ENCODE peak calls at places on chromosomes 2 and 18, in four cellular contexts. M is HCT116, J is GM12892, N is breast epithelium. Z is an unnamed sample.

GRCh38 chr2:96098900-96099590 is 17.3 kb downstream of the ADRA2B start:
- DNase-seq in M (no peak), N (peak), J (peak), Z (peak)

GRCh38 chr2:129462967-129463366 is 516.5 kb upstream of the RAB6C start:
- DNase-seq in M (no peak), J (no peak), N (no peak), Z (no peak)

GRCh38 chr2:239616729-239617128 is 215.9 kb upstream of the HDAC4 start:
- DNase-seq in J (no peak), M (no peak), N (no peak), Z (no peak)

GRCh38 chr18:63505566-63506335 is 29.0 kb downstream of the SERPINB5 start:
- DNase-seq in N (no peak), J (no peak), M (peak), Z (no peak)

GRCh38 chr2:39667142-39667880 is 1.6 kb downstream of the TMEM178A start:
- DNase-seq in N (no peak), J (no peak), M (no peak), Z (no peak)

GRCh38 chr2:139201516-139201915 is 421.3 kb upstream of the NXPH2 start:
- DNase-seq in M (no peak), N (no peak), J (no peak), Z (no peak)

GRCh38 chr2:150425121-150425559 is 62.3 kb downstream of the RND3 start:
- DNase-seq in M (no peak), J (no peak), N (no peak), Z (no peak)

GRCh38 chr2:101251844-101252407 is 760 bp upstream of the CNOT11 start:
- DNase-seq in M (peak), N (no peak), J (no peak), Z (no peak)

GRCh38 chr2:166337932-166338331 is 37.8 kb downstream of the SCN9A start:
- DNase-seq in M (no peak), J (no peak), N (no peak), Z (no peak)

GRCh38 chr2:123153041-123153440 is 872.0 kb upstream of the CNTNAP5 start:
- DNase-seq in J (no peak), M (no peak), N (no peak), Z (no peak)

GRCh38 chr2:44186800-44187199 is 18.1 kb downstream of the PPM1B start:
- DNase-seq in N (no peak), M (no peak), J (no peak), Z (no peak)

GRCh38 chr2:23475036-23475435 is 90.1 kb downstream of the KLHL29 start:
- DNase-seq in J (no peak), M (no peak), N (no peak), Z (no peak)

GRCh38 chr2:84880645-84881521 is at the start of gene TRABD2A:
- DNase-seq in M (no peak), J (no peak), N (no peak), Z (peak)

GRCh38 chr2:195322324-195322723 is 334.7 kb upstream of the SLC39A10 start:
- DNase-seq in M (no peak), J (no peak), N (no peak), Z (no peak)

GRCh38 chr2:230060672-230061293 is 7.9 kb downstream of the SLC16A14 start:
- DNase-seq in J (no peak), M (no peak), N (no peak), Z (no peak)

GRCh38 chr2:66439291-66440010 is 4.5 kb downstream of the MEIS1 start:
- DNase-seq in J (no peak), N (no peak), M (no peak), Z (peak)

GRCh38 chr18:55433688-55434087 is 154.3 kb downstream of the TCF4 start:
- DNase-seq in J (no peak), M (no peak), N (no peak), Z (no peak)

GRCh38 chr2:32366595-32366994 is 9.8 kb downstream of the BIRC6 start:
- DNase-seq in N (no peak), J (no peak), M (no peak), Z (no peak)

GRCh38 chr2:217993817-217994459 is 8.9 kb downstream of the TNS1 start:
- DNase-seq in N (no peak), M (no peak), J (peak), Z (peak)

GRCh38 chr2:44291281-44292248 is 16.3 kb downstream of the SLC3A1 start:
- DNase-seq in N (no peak), J (no peak), M (peak), Z (no peak)

GRCh38 chr2:217167531-217167930 is 307.7 kb upstream of the TNP1 start:
- DNase-seq in N (no peak), J (no peak), M (no peak), Z (no peak)

DNA sequence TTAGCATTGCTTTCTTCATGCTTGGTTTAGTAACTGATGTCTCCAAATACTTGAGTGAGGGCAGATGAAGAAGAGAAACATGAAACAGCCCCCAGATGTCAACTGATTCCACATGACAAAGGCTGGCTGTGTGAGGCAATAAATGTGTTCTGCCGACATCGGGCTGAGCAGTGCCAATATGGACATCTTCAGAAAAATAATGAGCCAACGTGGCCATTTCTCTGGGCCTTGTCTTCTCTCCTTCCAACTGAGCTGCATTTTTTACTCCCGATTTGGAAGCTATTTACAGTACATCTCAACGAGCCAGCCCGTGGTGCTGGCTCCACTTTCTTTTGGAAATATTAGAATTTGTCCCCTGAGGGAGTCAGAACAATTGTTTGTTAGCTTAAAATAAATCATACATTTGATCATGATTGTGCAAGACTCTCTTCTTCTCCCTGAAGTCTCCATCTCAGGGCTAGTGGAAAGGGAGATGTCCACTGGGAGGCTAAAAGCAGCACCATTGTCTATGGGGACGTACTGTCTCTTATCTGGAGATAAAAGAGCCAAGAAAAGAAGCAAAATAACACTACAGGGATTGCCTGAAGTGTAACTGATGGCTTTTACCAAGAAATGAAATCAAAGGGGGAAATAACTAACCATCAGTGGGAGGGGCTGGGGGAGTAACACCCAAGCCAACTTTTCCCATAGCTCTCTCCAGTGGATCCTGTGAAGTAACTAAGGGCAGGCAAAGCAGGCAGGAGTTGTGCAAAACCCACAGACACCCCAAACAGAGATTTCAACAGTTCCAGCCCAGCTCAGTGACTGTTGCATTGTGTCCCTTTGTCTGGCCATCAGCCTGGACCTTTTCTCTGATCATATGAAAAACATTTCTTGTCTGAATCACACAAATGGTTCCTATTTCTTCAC is 114.8 kb downstream of the RDH14 start:
- DNase-seq in N (no peak), M (no peak), J (no peak), Z (no peak)
- TF ChIP-seq POLR2AphosphoS5 in N (peak), M (no peak), J (no peak), Z (no peak)

GRCh38 chr2:155599834-155600233 is 732.7 kb downstream of the NR4A2 start:
- DNase-seq in N (no peak), M (no peak), J (no peak), Z (peak)
- TF ChIP-seq POLR2AphosphoS5 in N (no peak), M (no peak), J (no peak), Z (no peak)

DNA sequence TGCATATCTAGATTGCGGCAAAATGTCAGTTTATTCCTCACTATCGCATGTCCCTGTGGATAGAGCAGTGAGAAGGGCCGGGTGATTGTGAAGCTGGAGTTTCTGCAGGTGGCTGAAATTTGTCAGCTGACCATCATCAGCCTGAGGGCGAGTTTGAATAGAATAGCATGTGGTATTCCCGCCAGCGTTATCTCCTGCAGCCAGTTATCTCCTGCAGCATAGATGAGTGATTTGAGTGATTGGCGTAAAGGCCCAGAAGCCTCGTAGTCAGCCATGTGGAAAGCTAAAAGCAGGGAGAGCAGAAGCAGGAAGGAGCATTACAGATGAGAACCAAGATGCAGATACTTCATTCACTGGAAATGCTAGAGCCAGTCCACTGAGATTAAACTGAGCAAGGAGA is 65.5 kb downstream of the CABLES1 start:
- DNase-seq in M (no peak), N (no peak), J (no peak), Z (no peak)
- TF ChIP-seq POLR2AphosphoS5 in M (no peak), N (no peak), J (no peak), Z (no peak)

DNA sequence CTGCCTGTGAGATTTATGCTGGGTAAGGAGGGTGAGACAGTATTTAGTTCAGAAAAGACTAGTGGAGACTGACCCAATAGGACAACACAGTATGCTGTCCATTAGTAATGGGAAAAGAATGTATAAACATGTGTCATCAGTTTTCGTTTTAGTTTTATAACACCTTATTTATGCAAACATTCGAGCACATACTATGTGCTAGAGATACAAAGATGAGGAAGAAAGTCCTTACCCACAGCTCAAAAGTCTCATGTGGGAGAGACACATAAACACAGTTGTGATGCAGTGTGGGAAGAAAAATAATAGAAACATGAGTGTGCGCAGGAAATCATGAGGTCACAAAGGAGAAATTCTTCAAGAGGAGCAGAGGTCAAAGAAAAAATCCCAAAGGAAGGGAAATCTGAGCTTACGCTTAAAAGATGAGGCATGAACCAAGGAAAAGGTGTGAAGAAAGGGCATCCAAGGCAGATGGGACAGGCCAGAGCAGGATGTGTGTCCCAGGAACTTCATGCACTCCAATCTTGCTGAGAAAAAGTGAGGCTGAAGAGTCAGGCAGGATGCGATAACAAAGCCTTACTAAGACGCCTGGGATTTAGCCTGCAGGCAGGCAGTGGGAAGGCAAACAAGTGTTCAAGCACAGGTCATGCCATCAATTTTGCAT is 8.1 kb downstream of the METTL21A start:
- DNase-seq in N (no peak), M (peak), J (no peak), Z (no peak)
- TF ChIP-seq POLR2AphosphoS5 in N (no peak), M (peak), J (no peak), Z (no peak)

GRCh38 chr2:111024496-111024895 is 96.2 kb upstream of the BCL2L11 start:
- DNase-seq in M (no peak), J (no peak), N (no peak), Z (no peak)
- TF ChIP-seq POLR2AphosphoS5 in M (no peak), J (no peak), N (no peak), Z (no peak)

GRCh38 chr18:48410095-48410920 is 1.1 kb upstream of the ZBTB7C start:
- DNase-seq in M (peak), J (peak), N (peak), Z (peak)
- TF ChIP-seq POLR2AphosphoS5 in M (peak), J (no peak), N (peak), Z (peak)

GRCh38 chr18:21823848-21824247 is 83.3 kb downstream of the MIB1 start:
- DNase-seq in J (no peak), N (no peak), M (no peak), Z (no peak)
- TF ChIP-seq POLR2AphosphoS5 in J (no peak), N (no peak), M (no peak), Z (no peak)

GRCh38 chr18:23134780-23135678 is at the start of gene CABLES1:
- DNase-seq in M (no peak), J (peak), N (peak), Z (peak)
- TF ChIP-seq POLR2AphosphoS5 in M (no peak), J (peak), N (peak), Z (no peak)

GRCh38 chr2:172296267-172297046 is 130.9 kb upstream of the ITGA6 start:
- DNase-seq in M (no peak), N (no peak), J (no peak), Z (no peak)
- TF ChIP-seq POLR2AphosphoS5 in M (no peak), N (no peak), J (no peak), Z (no peak)